ENCODE peak calls at places on chromosomes 5 and 9, in eight cellular contexts. One of them, this sample, is unnamed. For H3K27me3, the result is how much of the 10 kb centered on the place peaks cover.

GRCh38 chr9:136004712-136005111 is 43.5 kb upstream of the UBAC1 start:
- DNase-seq in thyroid gland: no peak
- DNase-seq in kidney epithelial cell: no peak
- DNase-seq in hepatocyte: no peak
- DNase-seq in IMR-90: no peak
- DNase-seq in BJ: no peak
- DNase-seq in suprapubic skin: no peak
- DNase-seq in CD4-positive, alpha-beta memory T cell: no peak
- DNase-seq in this sample: no peak

GRCh38 chr5:107544476-107544875 is 126.3 kb downstream of the EFNA5 start:
- DNase-seq in thyroid gland: no peak
- DNase-seq in kidney epithelial cell: no peak
- DNase-seq in hepatocyte: no peak
- DNase-seq in IMR-90: no peak
- DNase-seq in BJ: no peak
- DNase-seq in suprapubic skin: no peak
- DNase-seq in CD4-positive, alpha-beta memory T cell: no peak
- DNase-seq in this sample: no peak

GRCh38 chr5:80191991-80192398 is 63.9 kb downstream of the SERINC5 start:
- DNase-seq in thyroid gland: peak
- DNase-seq in kidney epithelial cell: no peak
- DNase-seq in hepatocyte: no peak
- DNase-seq in IMR-90: no peak
- DNase-seq in BJ: no peak
- DNase-seq in suprapubic skin: no peak
- DNase-seq in CD4-positive, alpha-beta memory T cell: peak
- DNase-seq in this sample: no peak

GRCh38 chr5:151315998-151316597 is 12.5 kb upstream of the SLC36A3 start:
- DNase-seq in thyroid gland: peak
- DNase-seq in kidney epithelial cell: no peak
- DNase-seq in hepatocyte: peak
- DNase-seq in IMR-90: peak
- DNase-seq in BJ: no peak
- DNase-seq in suprapubic skin: peak
- DNase-seq in CD4-positive, alpha-beta memory T cell: no peak
- DNase-seq in this sample: peak

GRCh38 chr9:135939351-135940265 is 21.6 kb downstream of the UBAC1 start:
- DNase-seq in thyroid gland: no peak
- DNase-seq in kidney epithelial cell: no peak
- DNase-seq in hepatocyte: no peak
- DNase-seq in IMR-90: no peak
- DNase-seq in BJ: no peak
- DNase-seq in suprapubic skin: no peak
- DNase-seq in CD4-positive, alpha-beta memory T cell: peak
- DNase-seq in this sample: no peak

GRCh38 chr5:177494356-177495195 is 2.8 kb downstream of the PDLIM7 start:
- DNase-seq in thyroid gland: peak
- DNase-seq in kidney epithelial cell: peak
- DNase-seq in hepatocyte: peak
- DNase-seq in IMR-90: peak
- DNase-seq in BJ: peak
- DNase-seq in suprapubic skin: peak
- DNase-seq in CD4-positive, alpha-beta memory T cell: no peak
- DNase-seq in this sample: peak

GRCh38 chr5:151319334-151319733 is 15.8 kb upstream of the SLC36A3 start:
- DNase-seq in thyroid gland: peak
- DNase-seq in kidney epithelial cell: no peak
- DNase-seq in hepatocyte: peak
- DNase-seq in IMR-90: peak
- DNase-seq in BJ: no peak
- DNase-seq in suprapubic skin: no peak
- DNase-seq in CD4-positive, alpha-beta memory T cell: no peak
- DNase-seq in this sample: peak

GRCh38 chr5:172086312-172086975 is 80.0 kb upstream of the FBXW11 start:
- DNase-seq in thyroid gland: no peak
- DNase-seq in kidney epithelial cell: no peak
- DNase-seq in hepatocyte: no peak
- DNase-seq in IMR-90: no peak
- DNase-seq in BJ: no peak
- DNase-seq in suprapubic skin: no peak
- DNase-seq in CD4-positive, alpha-beta memory T cell: no peak
- DNase-seq in this sample: no peak

GRCh38 chr9:89455356-89455824 is 42.5 kb downstream of the SEMA4D start:
- DNase-seq in thyroid gland: no peak
- DNase-seq in kidney epithelial cell: no peak
- DNase-seq in hepatocyte: no peak
- DNase-seq in IMR-90: no peak
- DNase-seq in BJ: no peak
- DNase-seq in suprapubic skin: no peak
- DNase-seq in CD4-positive, alpha-beta memory T cell: peak
- DNase-seq in this sample: no peak

GRCh38 chr5:38124321-38124720 is 134.0 kb upstream of the EGFLAM start:
- DNase-seq in thyroid gland: no peak
- DNase-seq in kidney epithelial cell: no peak
- DNase-seq in hepatocyte: no peak
- DNase-seq in IMR-90: no peak
- DNase-seq in BJ: no peak
- DNase-seq in suprapubic skin: no peak
- DNase-seq in CD4-positive, alpha-beta memory T cell: no peak
- DNase-seq in this sample: no peak

GRCh38 chr9:135243201-135244190 is 156.0 kb downstream of the OLFM1 start:
- DNase-seq in thyroid gland: no peak
- DNase-seq in kidney epithelial cell: no peak
- DNase-seq in hepatocyte: no peak
- DNase-seq in IMR-90: no peak
- DNase-seq in BJ: no peak
- DNase-seq in suprapubic skin: no peak
- DNase-seq in CD4-positive, alpha-beta memory T cell: no peak
- DNase-seq in this sample: no peak

GRCh38 chr9:38641985-38642864 is 21.8 kb upstream of the ANKRD18A start:
- DNase-seq in thyroid gland: peak
- DNase-seq in kidney epithelial cell: no peak
- DNase-seq in hepatocyte: peak
- DNase-seq in IMR-90: peak
- DNase-seq in BJ: no peak
- DNase-seq in suprapubic skin: no peak
- DNase-seq in CD4-positive, alpha-beta memory T cell: no peak
- DNase-seq in this sample: peak

GRCh38 chr9:18720691-18721090 is 246.7 kb downstream of the ADAMTSL1 start:
- DNase-seq in thyroid gland: peak
- DNase-seq in kidney epithelial cell: no peak
- DNase-seq in hepatocyte: no peak
- DNase-seq in IMR-90: peak
- DNase-seq in BJ: no peak
- DNase-seq in suprapubic skin: no peak
- DNase-seq in CD4-positive, alpha-beta memory T cell: no peak
- DNase-seq in this sample: no peak

GRCh38 chr5:102759289-102759688 is 4.2 kb downstream of the PAM start:
- DNase-seq in thyroid gland: no peak
- DNase-seq in kidney epithelial cell: no peak
- DNase-seq in hepatocyte: no peak
- DNase-seq in IMR-90: no peak
- DNase-seq in BJ: no peak
- DNase-seq in suprapubic skin: peak
- DNase-seq in CD4-positive, alpha-beta memory T cell: no peak
- DNase-seq in this sample: no peak

GRCh38 chr9:38622083-38622674 is 1.8 kb upstream of the ANKRD18A start:
- DNase-seq in thyroid gland: peak
- DNase-seq in kidney epithelial cell: no peak
- DNase-seq in hepatocyte: peak
- DNase-seq in IMR-90: no peak
- DNase-seq in BJ: no peak
- DNase-seq in suprapubic skin: no peak
- DNase-seq in CD4-positive, alpha-beta memory T cell: no peak
- DNase-seq in this sample: no peak

GRCh38 chr9:98603821-98604383 is 104.8 kb downstream of the GABBR2 start:
- DNase-seq in thyroid gland: peak
- DNase-seq in kidney epithelial cell: no peak
- DNase-seq in hepatocyte: no peak
- DNase-seq in IMR-90: peak
- DNase-seq in BJ: no peak
- DNase-seq in suprapubic skin: no peak
- DNase-seq in CD4-positive, alpha-beta memory T cell: no peak
- DNase-seq in this sample: no peak

GRCh38 chr9:12759767-12760166 is 15.1 kb upstream of the LURAP1L start:
- DNase-seq in thyroid gland: no peak
- DNase-seq in kidney epithelial cell: no peak
- DNase-seq in hepatocyte: no peak
- DNase-seq in IMR-90: peak
- DNase-seq in BJ: no peak
- DNase-seq in suprapubic skin: no peak
- DNase-seq in CD4-positive, alpha-beta memory T cell: no peak
- DNase-seq in this sample: peak

GRCh38 chr9:112380771-112381181 is 868 bp downstream of the HSDL2 start:
- DNase-seq in thyroid gland: no peak
- DNase-seq in kidney epithelial cell: no peak
- DNase-seq in hepatocyte: peak
- DNase-seq in IMR-90: peak
- DNase-seq in BJ: no peak
- DNase-seq in suprapubic skin: no peak
- DNase-seq in CD4-positive, alpha-beta memory T cell: no peak
- DNase-seq in this sample: peak

GRCh38 chr9:113901196-113901818 is 25.2 kb downstream of the ZNF618 start:
- DNase-seq in thyroid gland: no peak
- DNase-seq in kidney epithelial cell: no peak
- DNase-seq in hepatocyte: no peak
- DNase-seq in IMR-90: no peak
- DNase-seq in BJ: no peak
- DNase-seq in suprapubic skin: no peak
- DNase-seq in CD4-positive, alpha-beta memory T cell: no peak
- DNase-seq in this sample: no peak

DNA sequence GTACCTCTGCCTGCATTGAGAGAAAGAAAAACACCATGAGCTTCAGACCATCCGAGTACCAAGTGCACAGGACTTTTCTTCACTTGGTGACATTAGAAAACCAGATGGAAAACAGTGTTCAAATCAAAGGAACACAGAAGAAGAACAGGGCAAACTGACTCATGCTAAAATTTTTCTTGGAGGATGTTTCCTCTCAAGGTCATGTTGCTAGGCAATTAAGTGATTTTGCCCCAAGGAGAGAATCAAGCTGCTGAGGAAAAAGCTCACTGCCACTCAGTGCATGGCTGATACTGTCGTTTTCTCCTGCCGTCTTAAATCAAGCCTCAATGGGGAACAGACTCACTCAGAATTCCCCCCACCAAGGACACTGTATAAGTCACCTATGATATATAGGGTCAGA is 57.9 kb upstream of the SIMC1 start:
- DNase-seq in thyroid gland: no peak
- DNase-seq in kidney epithelial cell: no peak
- DNase-seq in hepatocyte: no peak
- DNase-seq in IMR-90: peak
- DNase-seq in BJ: no peak
- DNase-seq in suprapubic skin: no peak
- DNase-seq in CD4-positive, alpha-beta memory T cell: no peak
- DNase-seq in this sample: no peak
- H3K27me3 ChIP-seq in thyroid gland: under half
- H3K27me3 ChIP-seq in kidney epithelial cell: under half
- H3K27me3 ChIP-seq in hepatocyte: under half
- H3K27me3 ChIP-seq in IMR-90: under half
- H3K27me3 ChIP-seq in BJ: under half
- H3K27me3 ChIP-seq in suprapubic skin: half or more
- H3K27me3 ChIP-seq in CD4-positive, alpha-beta memory T cell: under half
- H3K27me3 ChIP-seq in this sample: under half

GRCh38 chr5:168830833-168831232 is 251.7 kb upstream of the PANK3 start:
- DNase-seq in thyroid gland: no peak
- DNase-seq in kidney epithelial cell: no peak
- DNase-seq in hepatocyte: no peak
- DNase-seq in IMR-90: no peak
- DNase-seq in BJ: no peak
- DNase-seq in suprapubic skin: no peak
- DNase-seq in CD4-positive, alpha-beta memory T cell: no peak
- DNase-seq in this sample: no peak
- H3K27me3 ChIP-seq in thyroid gland: under half
- H3K27me3 ChIP-seq in kidney epithelial cell: under half
- H3K27me3 ChIP-seq in hepatocyte: under half
- H3K27me3 ChIP-seq in IMR-90: under half
- H3K27me3 ChIP-seq in BJ: under half
- H3K27me3 ChIP-seq in suprapubic skin: under half
- H3K27me3 ChIP-seq in CD4-positive, alpha-beta memory T cell: under half
- H3K27me3 ChIP-seq in this sample: under half

DNA sequence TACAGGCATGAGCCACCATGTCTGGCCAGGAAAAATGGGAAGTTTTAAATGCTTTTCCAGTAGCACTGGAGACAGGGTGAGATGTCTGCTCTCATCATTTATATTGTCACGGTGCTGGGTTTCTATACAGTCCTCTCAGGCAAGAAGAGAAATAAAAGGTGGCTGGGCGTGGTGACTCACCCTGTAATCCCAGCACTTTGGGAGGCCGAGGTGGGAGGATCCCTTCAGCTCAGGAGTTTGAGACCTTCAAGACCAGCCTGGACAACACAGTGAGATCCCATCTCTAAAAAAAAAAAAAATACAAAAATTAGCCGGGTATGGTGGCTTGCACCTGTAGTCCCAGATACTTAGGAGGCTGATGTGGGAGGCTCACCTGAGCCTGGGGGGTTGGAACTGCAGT is 4.8 kb upstream of the GRIN1 start:
- DNase-seq in thyroid gland: no peak
- DNase-seq in kidney epithelial cell: no peak
- DNase-seq in hepatocyte: no peak
- DNase-seq in IMR-90: no peak
- DNase-seq in BJ: no peak
- DNase-seq in suprapubic skin: no peak
- DNase-seq in CD4-positive, alpha-beta memory T cell: no peak
- DNase-seq in this sample: no peak
- H3K27me3 ChIP-seq in thyroid gland: under half
- H3K27me3 ChIP-seq in kidney epithelial cell: under half
- H3K27me3 ChIP-seq in hepatocyte: under half
- H3K27me3 ChIP-seq in IMR-90: under half
- H3K27me3 ChIP-seq in BJ: under half
- H3K27me3 ChIP-seq in suprapubic skin: half or more
- H3K27me3 ChIP-seq in CD4-positive, alpha-beta memory T cell: under half
- H3K27me3 ChIP-seq in this sample: under half

GRCh38 chr5:88681402-88681801 is 201.6 kb downstream of the MEF2C start:
- DNase-seq in thyroid gland: no peak
- DNase-seq in kidney epithelial cell: no peak
- DNase-seq in hepatocyte: no peak
- DNase-seq in IMR-90: no peak
- DNase-seq in BJ: no peak
- DNase-seq in suprapubic skin: no peak
- DNase-seq in CD4-positive, alpha-beta memory T cell: no peak
- DNase-seq in this sample: no peak

GRCh38 chr5:88683506-88684135 is 199.4 kb downstream of the MEF2C start:
- DNase-seq in thyroid gland: no peak
- DNase-seq in kidney epithelial cell: no peak
- DNase-seq in hepatocyte: no peak
- DNase-seq in IMR-90: no peak
- DNase-seq in BJ: no peak
- DNase-seq in suprapubic skin: no peak
- DNase-seq in CD4-positive, alpha-beta memory T cell: no peak
- DNase-seq in this sample: no peak

GRCh38 chr5:88680253-88681132 is 202.5 kb downstream of the MEF2C start:
- DNase-seq in thyroid gland: peak
- DNase-seq in kidney epithelial cell: no peak
- DNase-seq in hepatocyte: peak
- DNase-seq in IMR-90: peak
- DNase-seq in BJ: no peak
- DNase-seq in suprapubic skin: no peak
- DNase-seq in CD4-positive, alpha-beta memory T cell: peak
- DNase-seq in this sample: no peak

GRCh38 chr5:88684136-88684500 is 198.9 kb downstream of the MEF2C start:
- DNase-seq in thyroid gland: no peak
- DNase-seq in kidney epithelial cell: no peak
- DNase-seq in hepatocyte: no peak
- DNase-seq in IMR-90: no peak
- DNase-seq in BJ: no peak
- DNase-seq in suprapubic skin: no peak
- DNase-seq in CD4-positive, alpha-beta memory T cell: no peak
- DNase-seq in this sample: no peak

GRCh38 chr5:88682797-88683496 is 200.0 kb downstream of the MEF2C start:
- DNase-seq in thyroid gland: no peak
- DNase-seq in kidney epithelial cell: no peak
- DNase-seq in hepatocyte: no peak
- DNase-seq in IMR-90: no peak
- DNase-seq in BJ: no peak
- DNase-seq in suprapubic skin: no peak
- DNase-seq in CD4-positive, alpha-beta memory T cell: no peak
- DNase-seq in this sample: no peak
- H3K27me3 ChIP-seq in thyroid gland: half or more
- H3K27me3 ChIP-seq in kidney epithelial cell: half or more
- H3K27me3 ChIP-seq in hepatocyte: half or more
- H3K27me3 ChIP-seq in IMR-90: half or more
- H3K27me3 ChIP-seq in BJ: half or more
- H3K27me3 ChIP-seq in suprapubic skin: half or more
- H3K27me3 ChIP-seq in CD4-positive, alpha-beta memory T cell: half or more
- H3K27me3 ChIP-seq in this sample: half or more